ENCODE peak calls at places on chromosomes 2 and 18, in nine cellular contexts. Q is GM20000, S is astrocyte of the spinal cord, J is AG04450, N is choroid plexus epithelial cell, F is coronary artery, R is thoracic aorta, K is lung, V is spleen. X is an unnamed sample.

GRCh38 chr2:162487816-162488215 is 143.9 kb downstream of the GCA start:
- DNase-seq in Q (no peak), S (no peak), J (no peak), N (no peak), F (no peak), R (no peak), K (no peak), V (no peak), X (no peak)

GRCh38 chr2:9488583-9489547 is 14.5 kb downstream of the IAH1 start:
- DNase-seq in Q (no peak), S (peak), J (no peak), N (no peak), F (no peak), R (no peak), K (no peak), V (no peak), X (no peak)

GRCh38 chr2:109333414-109334194 is 204.6 kb downstream of the SH3RF3 start:
- DNase-seq in Q (no peak), S (peak), J (no peak), N (peak), F (no peak), R (no peak), K (no peak), V (no peak), X (no peak)

GRCh38 chr2:124563415-124563814 is 538.3 kb downstream of the CNTNAP5 start:
- DNase-seq in Q (no peak), S (no peak), J (no peak), N (no peak), F (no peak), R (no peak), K (no peak), V (no peak), X (no peak)

GRCh38 chr2:179849719-179850118 is 11.7 kb downstream of the ZNF385B start:
- DNase-seq in Q (no peak), S (no peak), J (no peak), N (no peak), F (no peak), R (no peak), K (no peak), V (no peak), X (no peak)

GRCh38 chr2:60819155-60819862 is 62.1 kb upstream of the REL start:
- DNase-seq in Q (no peak), S (no peak), J (no peak), N (no peak), F (peak), R (no peak), K (no peak), V (peak), X (no peak)

GRCh38 chr2:177474904-177475474 is 82.4 kb downstream of the AGPS start:
- DNase-seq in Q (no peak), S (peak), J (no peak), N (peak), F (no peak), R (no peak), K (no peak), V (no peak), X (no peak)

GRCh38 chr2:234686088-234686890 is 189.4 kb upstream of the ARL4C start:
- DNase-seq in Q (no peak), S (no peak), J (no peak), N (peak), F (no peak), R (no peak), K (no peak), V (no peak), X (no peak)

GRCh38 chr2:38933653-38934052 is 44.0 kb downstream of the ARHGEF33 start:
- DNase-seq in Q (no peak), S (no peak), J (no peak), N (no peak), F (no peak), R (no peak), K (no peak), V (no peak), X (no peak)

GRCh38 chr2:144078091-144078490 is 441.8 kb downstream of the ZEB2 start:
- DNase-seq in Q (no peak), S (peak), J (no peak), N (peak), F (no peak), R (no peak), K (no peak), V (no peak), X (no peak)

GRCh38 chr2:184769038-184769437 is 170.7 kb downstream of the ZNF804A start:
- DNase-seq in Q (no peak), S (peak), J (peak), N (peak), F (no peak), R (no peak), K (no peak), V (no peak), X (no peak)

GRCh38 chr2:200050921-200051620 is 95.7 kb downstream of the MAIP1 start:
- DNase-seq in Q (no peak), S (no peak), J (no peak), N (no peak), F (no peak), R (no peak), K (no peak), V (no peak), X (no peak)

GRCh38 chr2:1137992-1138391 is 187.3 kb downstream of the SNTG2 start:
- DNase-seq in Q (no peak), S (no peak), J (no peak), N (no peak), F (no peak), R (no peak), K (no peak), V (no peak), X (no peak)

DNA sequence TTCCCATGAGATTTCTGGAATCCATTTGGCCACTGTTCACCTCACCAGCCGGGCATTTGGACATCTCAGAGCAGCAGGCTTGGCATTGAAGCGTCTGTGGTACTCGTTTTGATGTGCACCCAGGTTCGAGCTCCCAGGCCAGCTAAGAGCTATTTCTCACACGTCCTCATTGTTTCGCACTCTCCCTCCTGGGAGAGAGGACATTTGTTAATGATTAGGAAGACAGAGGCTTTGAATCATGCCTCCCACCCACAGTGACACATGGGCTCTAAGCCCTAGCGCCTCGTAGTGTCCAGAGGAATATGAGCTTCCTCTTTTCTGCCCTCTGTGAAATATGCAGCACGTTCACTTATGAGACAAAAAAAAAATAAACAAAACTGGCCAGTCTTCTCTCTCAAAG is 361.8 kb downstream of the RND3 start:
- DNase-seq in Q (peak), S (peak), J (no peak), N (peak), F (no peak), R (no peak), K (no peak), V (no peak), X (no peak)
- TF ChIP-seq CTCF in Q (no peak), S (peak), J (peak), N (peak), F (no peak), R (no peak), K (no peak), V (no peak), X (no peak)

GRCh38 chr18:48058486-48058885 is 128.0 kb upstream of the SMAD2 start:
- DNase-seq in Q (no peak), S (no peak), J (no peak), N (no peak), F (no peak), R (no peak), K (no peak), V (peak), X (peak)

GRCh38 chr18:48060346-48060745 is 129.9 kb upstream of the SMAD2 start:
- DNase-seq in Q (no peak), S (no peak), J (no peak), N (no peak), F (no peak), R (no peak), K (no peak), V (peak), X (no peak)

GRCh38 chr18:48060947-48061346 is 130.5 kb upstream of the SMAD2 start:
- DNase-seq in Q (no peak), S (no peak), J (no peak), N (no peak), F (no peak), R (no peak), K (no peak), V (peak), X (no peak)

GRCh38 chr18:48061781-48062570 is 131.5 kb upstream of the SMAD2 start:
- DNase-seq in Q (no peak), S (no peak), J (no peak), N (no peak), F (no peak), R (no peak), K (no peak), V (peak), X (no peak)

DNA sequence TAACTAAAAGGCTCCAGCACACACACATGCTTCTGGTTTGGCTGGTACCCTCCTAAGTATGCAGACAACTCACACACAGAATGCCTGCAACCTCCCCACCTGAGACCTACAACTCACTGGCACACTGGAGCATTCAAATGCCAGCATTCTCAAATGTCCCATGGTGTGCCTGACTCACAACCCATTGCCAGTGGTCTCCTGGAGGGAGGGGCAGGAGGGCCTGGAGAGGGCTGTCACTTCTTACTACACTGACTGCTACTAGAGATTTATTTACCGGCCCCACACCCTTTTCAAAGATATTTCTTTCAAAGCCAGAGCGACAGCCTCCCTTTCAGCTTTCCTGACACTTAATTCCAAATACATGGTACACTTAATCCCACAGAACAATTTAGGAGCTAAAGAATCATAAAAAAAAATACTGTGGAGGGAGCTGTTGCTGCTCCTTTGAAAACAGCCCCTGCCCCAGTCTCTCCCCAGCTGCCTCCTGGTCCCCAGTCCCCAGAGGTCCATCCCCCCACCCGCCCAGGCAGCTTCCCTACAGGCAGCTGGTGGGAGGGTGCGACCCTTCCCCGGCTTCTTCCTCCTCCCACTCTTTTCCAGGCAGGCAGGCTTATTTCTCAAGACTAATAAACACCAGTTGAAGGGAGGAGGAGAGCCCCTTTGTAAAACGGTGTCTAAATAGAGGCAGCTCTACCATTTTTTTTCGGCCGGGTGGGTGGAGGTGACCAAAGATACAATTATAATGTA is 129.1 kb upstream of the SMAD2 start:
- DNase-seq in Q (no peak), S (no peak), J (no peak), N (no peak), F (no peak), R (no peak), K (no peak), V (peak), X (peak)
- TF ChIP-seq CTCF in Q (no peak), S (no peak), J (no peak), N (no peak), F (no peak), R (no peak), K (no peak), V (no peak), X (no peak)

GRCh38 chr2:83967854-83968253 is 491.2 kb downstream of the SUCLG1 start:
- DNase-seq in Q (no peak), S (no peak), J (no peak), N (no peak), F (no peak), R (no peak), K (no peak), V (no peak), X (no peak)
- TF ChIP-seq CTCF in Q (no peak), S (no peak), J (no peak), N (no peak), F (no peak), R (no peak), K (no peak), V (no peak), X (no peak)

DNA sequence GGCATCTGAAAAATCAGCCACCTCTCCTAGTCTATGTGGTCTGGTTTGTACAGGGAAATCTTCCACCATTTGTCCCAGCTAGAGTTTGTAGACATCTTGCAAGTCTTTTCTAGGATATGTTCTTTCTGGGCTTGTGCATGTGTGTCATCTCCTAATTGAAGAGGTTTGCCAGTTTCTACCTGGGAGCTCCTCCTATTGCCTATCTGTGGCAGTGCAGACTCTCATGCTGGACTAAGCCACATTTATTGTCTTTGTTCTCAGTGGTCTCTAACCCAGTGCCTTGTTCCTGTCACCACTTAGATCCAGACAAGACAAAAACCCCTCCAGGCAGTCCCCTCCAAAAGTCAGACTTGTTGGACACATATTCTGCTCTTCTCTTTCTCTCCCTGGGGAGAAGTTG is 72.0 kb upstream of the MRPS9 start:
- DNase-seq in Q (no peak), S (no peak), J (no peak), N (no peak), F (no peak), R (no peak), K (no peak), V (no peak), X (no peak)
- TF ChIP-seq CTCF in Q (no peak), S (no peak), J (no peak), N (no peak), F (no peak), R (no peak), K (no peak), V (no peak), X (no peak)

GRCh38 chr2:103462101-103462500 is 700.3 kb downstream of the TMEM182 start:
- DNase-seq in Q (no peak), S (no peak), J (no peak), N (no peak), F (no peak), R (no peak), K (no peak), V (no peak), X (no peak)

GRCh38 chr2:103464831-103465230 is 703.0 kb downstream of the TMEM182 start:
- DNase-seq in Q (no peak), S (no peak), J (no peak), N (no peak), F (no peak), R (no peak), K (no peak), V (no peak), X (no peak)

GRCh38 chr2:103462712-103463111 is 700.9 kb downstream of the TMEM182 start:
- DNase-seq in Q (no peak), S (no peak), J (no peak), N (no peak), F (no peak), R (no peak), K (no peak), V (no peak), X (no peak)

DNA sequence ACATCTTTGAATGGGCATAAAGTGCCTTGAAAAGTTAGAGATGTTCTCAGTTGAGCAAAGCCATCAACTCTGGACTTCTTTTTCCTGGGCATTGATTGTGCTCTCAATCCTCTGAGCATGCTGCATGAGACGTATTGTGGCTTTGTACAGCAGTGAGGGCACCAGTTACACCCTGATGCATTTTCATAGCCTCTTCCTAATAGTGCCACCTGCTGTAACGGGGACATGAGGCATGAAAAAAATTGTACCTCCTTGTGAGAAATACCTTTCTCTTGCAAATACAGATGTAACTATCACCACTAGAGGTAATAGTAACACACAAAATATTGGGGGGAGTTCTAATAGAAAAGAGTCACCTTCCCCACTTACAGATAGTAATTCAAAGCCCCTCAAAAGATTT is 697.5 kb downstream of the TMEM182 start:
- DNase-seq in Q (no peak), S (no peak), J (no peak), N (no peak), F (no peak), R (no peak), K (no peak), V (no peak), X (no peak)
- TF ChIP-seq CTCF in Q (no peak), S (no peak), J (no peak), N (no peak), F (no peak), R (no peak), K (no peak), V (no peak), X (no peak)

DNA sequence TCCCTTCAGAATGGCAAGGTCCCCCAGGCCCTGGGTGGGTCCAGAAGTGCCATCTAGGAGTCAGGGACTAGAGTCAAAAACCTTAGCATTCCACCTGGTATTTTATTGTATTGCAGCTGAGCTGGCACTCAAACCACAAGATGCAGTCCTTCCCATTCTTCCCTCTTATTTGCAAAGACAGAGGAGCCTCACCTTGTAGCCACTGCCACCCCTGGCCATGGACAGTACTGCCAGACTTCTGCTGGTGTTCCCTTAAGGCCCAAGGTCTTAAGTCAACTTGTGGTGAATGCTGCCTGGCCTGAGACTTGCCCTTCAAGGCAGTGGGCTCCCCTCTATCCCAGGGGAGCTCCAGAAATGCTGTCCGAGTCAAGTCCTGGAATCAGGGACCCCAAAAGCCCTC is 6.9 kb downstream of the UGT1A10 start:
- DNase-seq in Q (no peak), S (no peak), J (no peak), N (peak), F (no peak), R (no peak), K (no peak), V (no peak), X (no peak)
- TF ChIP-seq CTCF in Q (no peak), S (peak), J (peak), N (peak), F (no peak), R (no peak), K (no peak), V (no peak), X (no peak)

GRCh38 chr2:173130521-173131467 is 55.1 kb downstream of the MAP3K20 start:
- DNase-seq in Q (no peak), S (no peak), J (no peak), N (peak), F (no peak), R (no peak), K (no peak), V (no peak), X (no peak)
- TF ChIP-seq CTCF in Q (no peak), S (no peak), J (no peak), N (no peak), F (no peak), R (no peak), K (no peak), V (no peak), X (no peak)